ENCODE peak calls at places on chromosome 13, in six cellular contexts. L is right atrium auricular region, P is AG10803, C is prostate gland, S is body of pancreas, I is astrocyte of the spinal cord. M is an unnamed sample.

GRCh38 chr13:18965347-18965855 is 216.2 kb downstream of the TUBA3C start:
- DNase-seq in L (no peak), P (no peak), C (no peak), S (no peak), I (no peak), M (no peak)

GRCh38 chr13:29640665-29641064 is 45.2 kb upstream of the SLC7A1 start:
- DNase-seq in L (no peak), P (no peak), C (no peak), S (no peak), I (no peak), M (no peak)

GRCh38 chr13:75647126-75647784 is 11.1 kb downstream of the LMO7 start:
- DNase-seq in L (no peak), P (peak; percentile 61), C (no peak), S (no peak), I (no peak), M (no peak)

GRCh38 chr13:47332149-47332548 is 435.3 kb upstream of the HTR2A start:
- DNase-seq in L (no peak), P (peak; percentile 56), C (no peak), S (no peak), I (peak; percentile 51), M (no peak)

GRCh38 chr13:44932171-44932849 is 57.0 kb downstream of the NUFIP1 start:
- DNase-seq in L (no peak), P (no peak), C (no peak), S (no peak), I (peak; percentile 43), M (no peak)

GRCh38 chr13:109790951-109791605 is 4.7 kb upstream of the IRS2 start:
- DNase-seq in L (no peak), P (peak; percentile 65), C (no peak), S (no peak), I (peak; percentile 45), M (no peak)

GRCh38 chr13:112150352-112150751 is 83.4 kb downstream of the SOX1 start:
- DNase-seq in L (no peak), P (no peak), C (no peak), S (no peak), I (no peak), M (no peak)

GRCh38 chr13:101919541-101920306 is 467.2 kb downstream of the ITGBL1 start:
- DNase-seq in L (no peak), P (peak; percentile 16), C (no peak), S (no peak), I (peak; percentile 60), M (no peak)

GRCh38 chr13:39496487-39496998 is 106.5 kb downstream of the LHFPL6 start:
- DNase-seq in L (no peak), P (no peak), C (no peak), S (no peak), I (no peak), M (no peak)

GRCh38 chr13:75365724-75366173 is 116.2 kb downstream of the TBC1D4 start:
- DNase-seq in L (no peak), P (peak; percentile 69), C (no peak), S (no peak), I (peak; percentile 84), M (no peak)

GRCh38 chr13:30654430-30654829 is 36.7 kb downstream of the USPL1 start:
- DNase-seq in L (no peak), P (no peak), C (no peak), S (no peak), I (no peak), M (no peak)

GRCh38 chr13:64855506-64855905 is 2374.6 kb downstream of the PCDH9 start:
- DNase-seq in L (no peak), P (peak; percentile 6), C (no peak), S (no peak), I (peak; percentile 50), M (no peak)

GRCh38 chr13:97810152-97810551 is 143.3 kb upstream of the IPO5 start:
- DNase-seq in L (no peak), P (peak; percentile 3), C (no peak), S (no peak), I (peak; percentile 23), M (no peak)

GRCh38 chr13:44667950-44668349 is 91.8 kb upstream of the TSC22D1 start:
- DNase-seq in L (no peak), P (peak; percentile 89), C (no peak), S (no peak), I (peak; percentile 54), M (peak; percentile 75)

GRCh38 chr13:75544681-75545333 is 4.8 kb upstream of the UCHL3 start:
- DNase-seq in L (no peak), P (peak; percentile 95), C (no peak), S (no peak), I (no peak), M (peak; percentile 99)

GRCh38 chr13:44219808-44220544 is 153.6 kb upstream of the SERP2 start:
- DNase-seq in L (no peak), P (no peak), C (peak; percentile 34), S (no peak), I (peak; percentile 72), M (no peak)

GRCh38 chr13:83780201-83780600 is 102.1 kb downstream of the SLITRK1 start:
- DNase-seq in L (no peak), P (peak; percentile 4), C (no peak), S (peak; percentile 18), I (peak; percentile 16), M (no peak)

GRCh38 chr13:75079226-75079625 is 402.7 kb downstream of the TBC1D4 start:
- DNase-seq in L (no peak), P (no peak), C (no peak), S (no peak), I (peak; percentile 74), M (no peak)

GRCh38 chr13:98961204-98962105 is 16.4 kb downstream of the DOCK9 start:
- DNase-seq in L (no peak), P (peak; percentile 41), C (no peak), S (no peak), I (no peak), M (no peak)

GRCh38 chr13:26228080-26228479 is 6.0 kb upstream of the RNF6 start:
- DNase-seq in L (no peak), P (no peak), C (no peak), S (no peak), I (no peak), M (no peak)

GRCh38 chr13:107669356-107669755 is 546.0 kb downstream of the LIG4 start:
- DNase-seq in L (no peak), P (peak; percentile 36), C (no peak), S (no peak), I (peak; percentile 56), M (no peak)

GRCh38 chr13:37194428-37194861 is 89.0 kb upstream of the CSNK1A1L start:
- DNase-seq in L (no peak), P (peak; percentile 76), C (no peak), S (no peak), I (peak; percentile 85), M (peak; percentile 68)

GRCh38 chr13:97252735-97253134 is 30.6 kb downstream of the MBNL2 start:
- DNase-seq in L (no peak), P (no peak), C (no peak), S (no peak), I (no peak), M (no peak)

GRCh38 chr13:23557733-23558132 is 12.5 kb upstream of the TNFRSF19 start:
- DNase-seq in L (no peak), P (no peak), C (no peak), S (no peak), I (no peak), M (no peak)

GRCh38 chr13:30113983-30114491 is 193.3 kb downstream of the KATNAL1 start:
- DNase-seq in L (no peak), P (peak; percentile 26), C (no peak), S (peak; percentile 39), I (no peak), M (no peak)

GRCh38 chr13:48976677-48977625 is 1.2 kb downstream of the FNDC3A start:
- DNase-seq in L (peak; percentile 60), P (peak; percentile 1), C (no peak), S (no peak), I (peak; percentile 42), M (no peak)

GRCh38 chr13:48977973-48978372 is 2.3 kb downstream of the FNDC3A start:
- DNase-seq in L (no peak), P (peak; percentile 36), C (no peak), S (no peak), I (peak; percentile 23), M (no peak)

GRCh38 chr13:48978942-48979601 is 3.4 kb downstream of the FNDC3A start:
- DNase-seq in L (no peak), P (peak; percentile 1), C (no peak), S (no peak), I (no peak), M (no peak)

GRCh38 chr13:48983331-48983730 is 7.6 kb downstream of the FNDC3A start:
- DNase-seq in L (no peak), P (no peak), C (no peak), S (no peak), I (no peak), M (no peak)

GRCh38 chr13:48979892-48980291 is 4.2 kb downstream of the FNDC3A start:
- DNase-seq in L (no peak), P (no peak), C (no peak), S (no peak), I (no peak), M (no peak)
- H3K4me3 ChIP-seq in L (no peak overlapping the region), P (no peak overlapping the region), C (no peak overlapping the region), S (no peak overlapping the region), I (no peak overlapping the region), M (no peak overlapping the region)

GRCh38 chr13:113489549-113490495 is 689 bp downstream of the DCUN1D2 start:
- DNase-seq in L (no peak), P (peak; percentile 43), C (no peak), S (peak; percentile 50), I (peak; percentile 39), M (no peak)

GRCh38 chr13:113491418-113491883 is 940 bp upstream of the DCUN1D2 start:
- DNase-seq in L (no peak), P (peak; percentile 38), C (no peak), S (peak; percentile 40), I (peak; percentile 29), M (no peak)

GRCh38 chr13:113488283-113488682 is 2.2 kb downstream of the DCUN1D2 start:
- DNase-seq in L (no peak), P (no peak), C (no peak), S (no peak), I (no peak), M (no peak)

GRCh38 chr13:113490496-113491417 is at the start of gene DCUN1D2:
- DNase-seq in L (peak; percentile 91), P (peak; percentile 97), C (peak; percentile 92), S (peak; percentile 93), I (peak; percentile 99), M (peak; percentile 53)

DNA sequence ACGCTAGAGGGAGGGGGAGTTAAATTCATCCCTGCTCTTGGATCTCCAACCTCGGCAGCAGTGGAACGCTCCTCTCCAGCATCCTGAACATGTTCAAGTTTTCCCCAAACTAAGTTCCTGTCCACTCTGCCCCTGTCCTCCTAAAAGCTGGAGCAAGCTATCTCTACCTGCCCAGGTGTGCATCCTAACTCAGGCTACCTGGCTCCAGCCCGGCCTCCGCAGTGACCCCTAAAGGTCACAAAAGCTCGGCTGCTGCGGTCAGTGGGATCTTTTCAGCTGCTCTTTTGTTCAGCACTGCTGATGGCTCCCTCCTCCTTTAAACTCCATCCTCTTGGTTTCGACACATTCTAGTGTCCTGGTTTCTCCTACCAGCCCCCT is 1.4 kb downstream of the DCUN1D2 start:
- DNase-seq in L (no peak), P (peak; percentile 28), C (no peak), S (no peak), I (no peak), M (no peak)
- TF ChIP-seq CTCF in L (no peak), P (no peak), C (no peak), S (no peak), I (no peak), M (no peak)

GRCh38 chr13:80924596-80924995 is 583.7 kb upstream of the SPRY2 start:
- DNase-seq in L (no peak), P (no peak), C (no peak), S (no peak), I (peak; percentile 20), M (no peak)
- H3K4me3 ChIP-seq in L (no peak overlapping the region), P (no peak overlapping the region), C (no peak overlapping the region), S (no peak overlapping the region), I (no peak overlapping the region), M (no peak overlapping the region)

GRCh38 chr13:72221276-72221962 is 354.4 kb upstream of the DACH1 start:
- DNase-seq in L (no peak), P (no peak), C (no peak), S (peak; percentile 69), I (no peak), M (no peak)
- TF ChIP-seq CTCF in L (peak; percentile 37), P (peak; percentile 39), C (no peak), S (peak; percentile 61), I (peak; percentile 76), M (peak; percentile 70)